ENCODE peak calls at places on chromosome 16, in nine cellular contexts. R is C1 segment of cervical spinal cord, I is COR-L47, F is hippocampal formation, Q is DMS153, S is SW 1271, E is T-helper 2 cell, P is GDM1, V is fibroblast of pulmonary artery. C is an unnamed sample.

GRCh38 chr16:23608194-23608593 is 12.1 kb upstream of the NDUFAB1 start:
- DNase-seq in R (no peak), I (no peak), F (no peak), Q (no peak), S (no peak), E (no peak), P (no peak), V (peak), C (no peak)

GRCh38 chr16:67552476-67552875 is 9.8 kb upstream of the CTCF start:
- DNase-seq in R (no peak), I (no peak), F (no peak), Q (no peak), S (no peak), E (no peak), P (no peak), V (no peak), C (peak)

GRCh38 chr16:85569615-85570212 is 43.4 kb upstream of the GSE1 start:
- DNase-seq in R (no peak), I (peak), F (no peak), Q (peak), S (no peak), E (no peak), P (no peak), V (peak), C (no peak)

GRCh38 chr16:86805210-86805609 is 226.9 kb downstream of the FOXL1 start:
- DNase-seq in R (no peak), I (no peak), F (no peak), Q (no peak), S (no peak), E (no peak), P (no peak), V (no peak), C (no peak)

GRCh38 chr16:31157136-31157535 is 7.3 kb upstream of the PRSS36 start:
- DNase-seq in R (no peak), I (no peak), F (no peak), Q (no peak), S (no peak), E (no peak), P (peak), V (no peak), C (peak)

GRCh38 chr16:58507963-58508670 is 7.2 kb upstream of the SETD6 start:
- DNase-seq in R (no peak), I (no peak), F (no peak), Q (no peak), S (no peak), E (no peak), P (no peak), V (no peak), C (peak)

GRCh38 chr16:30094541-30095165 is 1.4 kb downstream of the YPEL3 start:
- DNase-seq in R (no peak), I (no peak), F (no peak), Q (no peak), S (no peak), E (no peak), P (no peak), V (no peak), C (no peak)

GRCh38 chr16:71637398-71637797 is 11.4 kb downstream of the MARVELD3 start:
- DNase-seq in R (no peak), I (no peak), F (no peak), Q (no peak), S (no peak), E (no peak), P (no peak), V (peak), C (no peak)

C was measured in posterior vena cava.